ENCODE peak calls at places on chromosome 1, in four cellular contexts. One of them, this sample, is unnamed.

GRCh38 chr1:228062085-228062791 is 20.3 kb upstream of the ARF1 start:
- DNase-seq in esophagus squamous epithelium: no peak
- DNase-seq in breast epithelium: no peak
- DNase-seq in tibial nerve: peak
- DNase-seq in this sample: peak

GRCh38 chr1:113217447-113218208 is 144.6 kb downstream of the LRIG2 start:
- DNase-seq in esophagus squamous epithelium: no peak
- DNase-seq in breast epithelium: no peak
- DNase-seq in tibial nerve: no peak
- DNase-seq in this sample: no peak

GRCh38 chr1:186828612-186829542 is at the start of gene PLA2G4A:
- DNase-seq in esophagus squamous epithelium: no peak
- DNase-seq in breast epithelium: peak
- DNase-seq in tibial nerve: peak
- DNase-seq in this sample: peak

GRCh38 chr1:25566730-25567341 is 23.4 kb downstream of the LDLRAP1 start:
- DNase-seq in esophagus squamous epithelium: no peak
- DNase-seq in breast epithelium: peak
- DNase-seq in tibial nerve: peak
- DNase-seq in this sample: no peak

GRCh38 chr1:230113605-230114241 is 46.7 kb downstream of the GALNT2 start:
- DNase-seq in esophagus squamous epithelium: no peak
- DNase-seq in breast epithelium: no peak
- DNase-seq in tibial nerve: no peak
- DNase-seq in this sample: no peak

GRCh38 chr1:96641292-96641691 is 80.3 kb upstream of the PTBP2 start:
- DNase-seq in esophagus squamous epithelium: no peak
- DNase-seq in breast epithelium: no peak
- DNase-seq in tibial nerve: no peak
- DNase-seq in this sample: no peak

GRCh38 chr1:184298321-184299052 is 88.3 kb upstream of the C1orf21 start:
- DNase-seq in esophagus squamous epithelium: no peak
- DNase-seq in breast epithelium: no peak
- DNase-seq in tibial nerve: no peak
- DNase-seq in this sample: no peak

GRCh38 chr1:115527746-115528145 is 114.0 kb upstream of the VANGL1 start:
- DNase-seq in esophagus squamous epithelium: no peak
- DNase-seq in breast epithelium: no peak
- DNase-seq in tibial nerve: no peak
- DNase-seq in this sample: no peak

GRCh38 chr1:183363967-183364366 is 54.2 kb downstream of the NMNAT2 start:
- DNase-seq in esophagus squamous epithelium: no peak
- DNase-seq in breast epithelium: no peak
- DNase-seq in tibial nerve: no peak
- DNase-seq in this sample: no peak

GRCh38 chr1:115925511-115925910 is 50.8 kb upstream of the SLC22A15 start:
- DNase-seq in esophagus squamous epithelium: no peak
- DNase-seq in breast epithelium: no peak
- DNase-seq in tibial nerve: no peak
- DNase-seq in this sample: no peak

GRCh38 chr1:5730272-5731109 is 261.7 kb downstream of the NPHP4 start:
- DNase-seq in esophagus squamous epithelium: no peak
- DNase-seq in breast epithelium: no peak
- DNase-seq in tibial nerve: no peak
- DNase-seq in this sample: no peak

GRCh38 chr1:215273838-215274516 is 191.4 kb downstream of the KCNK2 start:
- DNase-seq in esophagus squamous epithelium: no peak
- DNase-seq in breast epithelium: no peak
- DNase-seq in tibial nerve: no peak
- DNase-seq in this sample: no peak

GRCh38 chr1:26912147-26912490 is 1.7 kb downstream of the NR0B2 start:
- DNase-seq in esophagus squamous epithelium: no peak
- DNase-seq in breast epithelium: no peak
- DNase-seq in tibial nerve: no peak
- DNase-seq in this sample: no peak

GRCh38 chr1:59549067-59549837 is 252.4 kb downstream of the FGGY start:
- DNase-seq in esophagus squamous epithelium: no peak
- DNase-seq in breast epithelium: no peak
- DNase-seq in tibial nerve: no peak
- DNase-seq in this sample: no peak

GRCh38 chr1:200172311-200172710 is 144.8 kb downstream of the NR5A2 start:
- DNase-seq in esophagus squamous epithelium: no peak
- DNase-seq in breast epithelium: no peak
- DNase-seq in tibial nerve: no peak
- DNase-seq in this sample: no peak

GRCh38 chr1:24292100-24292499 is 27.1 kb upstream of the GRHL3 start:
- DNase-seq in esophagus squamous epithelium: no peak
- DNase-seq in breast epithelium: no peak
- DNase-seq in tibial nerve: no peak
- DNase-seq in this sample: no peak

GRCh38 chr1:67432745-67433144 is 2.5 kb upstream of the SERBP1 start:
- DNase-seq in esophagus squamous epithelium: no peak
- DNase-seq in breast epithelium: no peak
- DNase-seq in tibial nerve: no peak
- DNase-seq in this sample: no peak

GRCh38 chr1:203795382-203796222 is at the start of the genes ZBED6 and ZC3H11A:
- DNase-seq in esophagus squamous epithelium: peak
- DNase-seq in breast epithelium: peak
- DNase-seq in tibial nerve: peak
- DNase-seq in this sample: peak

GRCh38 chr1:152871731-152872126 is 6.4 kb upstream of the SMCP start:
- DNase-seq in esophagus squamous epithelium: no peak
- DNase-seq in breast epithelium: no peak
- DNase-seq in tibial nerve: no peak
- DNase-seq in this sample: no peak

GRCh38 chr1:236753554-236753953 is 41.5 kb upstream of the MTR start:
- DNase-seq in esophagus squamous epithelium: no peak
- DNase-seq in breast epithelium: no peak
- DNase-seq in tibial nerve: no peak
- DNase-seq in this sample: no peak

GRCh38 chr1:151843398-151843797 is 3.8 kb upstream of the C2CD4D start:
- DNase-seq in esophagus squamous epithelium: no peak
- DNase-seq in breast epithelium: no peak
- DNase-seq in tibial nerve: no peak
- DNase-seq in this sample: no peak

GRCh38 chr1:87641996-87642395 is 313.3 kb downstream of the LMO4 start:
- DNase-seq in esophagus squamous epithelium: no peak
- DNase-seq in breast epithelium: no peak
- DNase-seq in tibial nerve: no peak
- DNase-seq in this sample: no peak

GRCh38 chr1:23872421-23872820 is 4.3 kb upstream of the FUCA1 start:
- DNase-seq in esophagus squamous epithelium: no peak
- DNase-seq in breast epithelium: no peak
- DNase-seq in tibial nerve: no peak
- DNase-seq in this sample: no peak

GRCh38 chr1:84141177-84142003 is 2.7 kb upstream of the PRKACB start:
- DNase-seq in esophagus squamous epithelium: no peak
- DNase-seq in breast epithelium: no peak
- DNase-seq in tibial nerve: no peak
- DNase-seq in this sample: no peak

GRCh38 chr1:109488696-109489095 is 5.0 kb downstream of the ATXN7L2 start:
- DNase-seq in esophagus squamous epithelium: no peak
- DNase-seq in breast epithelium: no peak
- DNase-seq in tibial nerve: no peak
- DNase-seq in this sample: no peak

GRCh38 chr1:4650486-4650885 is 3.9 kb upstream of the AJAP1 start:
- DNase-seq in esophagus squamous epithelium: no peak
- DNase-seq in breast epithelium: peak
- DNase-seq in tibial nerve: no peak
- DNase-seq in this sample: no peak

GRCh38 chr1:83860506-83861221 is 138.3 kb downstream of the TTLL7 start:
- DNase-seq in esophagus squamous epithelium: peak
- DNase-seq in breast epithelium: peak
- DNase-seq in tibial nerve: peak
- DNase-seq in this sample: peak

GRCh38 chr1:84433253-84434080 is 35.2 kb downstream of the DNASE2B start:
- DNase-seq in esophagus squamous epithelium: no peak
- DNase-seq in breast epithelium: no peak
- DNase-seq in tibial nerve: no peak
- DNase-seq in this sample: no peak

GRCh38 chr1:61797045-61797755 is 54.9 kb downstream of the PATJ start:
- DNase-seq in esophagus squamous epithelium: no peak
- DNase-seq in breast epithelium: no peak
- DNase-seq in tibial nerve: no peak
- DNase-seq in this sample: no peak

GRCh38 chr1:57741521-57741920 is 317.7 kb upstream of the DAB1 start:
- DNase-seq in esophagus squamous epithelium: no peak
- DNase-seq in breast epithelium: no peak
- DNase-seq in tibial nerve: no peak
- DNase-seq in this sample: no peak

GRCh38 chr1:224087358-224087757 is 26.6 kb upstream of the FBXO28 start:
- DNase-seq in esophagus squamous epithelium: no peak
- DNase-seq in breast epithelium: no peak
- DNase-seq in tibial nerve: no peak
- DNase-seq in this sample: no peak

GRCh38 chr1:4553761-4554160 is 100.6 kb upstream of the AJAP1 start:
- DNase-seq in esophagus squamous epithelium: no peak
- DNase-seq in breast epithelium: no peak
- DNase-seq in tibial nerve: no peak
- DNase-seq in this sample: no peak

GRCh38 chr1:2300851-2301606 is 72.9 kb downstream of the SKI start:
- DNase-seq in esophagus squamous epithelium: peak
- DNase-seq in breast epithelium: peak
- DNase-seq in tibial nerve: peak
- DNase-seq in this sample: peak

GRCh38 chr1:194024659-194025058 is 838.2 kb upstream of the B3GALT2 start:
- DNase-seq in esophagus squamous epithelium: no peak
- DNase-seq in breast epithelium: no peak
- DNase-seq in tibial nerve: no peak
- DNase-seq in this sample: no peak

GRCh38 chr1:966135-966602 is at the start of gene PLEKHN1:
- DNase-seq in esophagus squamous epithelium: no peak
- DNase-seq in breast epithelium: no peak
- DNase-seq in tibial nerve: no peak
- DNase-seq in this sample: no peak

DNA sequence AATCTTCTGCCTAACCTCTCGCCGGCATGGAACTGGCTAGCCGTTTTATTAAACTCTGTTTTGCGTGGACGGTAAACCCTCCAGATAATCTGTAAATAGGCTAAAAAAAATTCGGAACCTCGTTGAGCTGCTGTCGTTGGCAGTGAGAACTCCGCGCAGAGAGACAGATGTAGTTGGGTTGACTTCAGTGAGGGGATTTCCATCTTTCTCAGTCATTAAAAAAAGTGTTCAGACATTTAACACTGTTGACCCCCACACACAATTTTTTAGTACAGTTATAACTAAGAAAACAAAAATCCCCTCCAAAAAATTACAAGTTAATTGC is 462 bp downstream of the PARK7 start:
- DNase-seq in esophagus squamous epithelium: no peak
- DNase-seq in breast epithelium: no peak
- DNase-seq in tibial nerve: no peak
- DNase-seq in this sample: no peak
- TF ChIP-seq POLR2A in esophagus squamous epithelium: no peak
- TF ChIP-seq POLR2A in breast epithelium: no peak
- TF ChIP-seq POLR2A in tibial nerve: no peak
- TF ChIP-seq POLR2A in this sample: no peak

DNA sequence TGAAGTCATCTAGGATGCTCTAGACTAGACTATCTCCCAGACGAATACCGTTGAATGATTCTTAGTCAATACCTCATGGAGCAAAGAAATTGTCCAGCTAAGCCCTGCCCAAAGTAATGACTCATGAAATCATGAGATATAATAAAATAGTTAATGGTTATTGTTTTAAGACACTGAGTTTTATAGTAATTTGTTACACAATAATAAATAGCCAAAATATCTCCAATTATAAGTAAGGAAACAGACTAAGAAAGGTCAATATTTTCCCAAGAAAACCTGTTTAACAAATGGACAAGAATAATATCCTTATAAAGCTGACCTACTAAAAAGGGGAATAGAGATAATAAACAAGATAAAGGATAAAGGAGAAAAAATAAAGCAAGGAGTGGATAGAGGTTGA is 163.8 kb upstream of the LRRC7 start:
- DNase-seq in esophagus squamous epithelium: no peak
- DNase-seq in breast epithelium: no peak
- DNase-seq in tibial nerve: no peak
- DNase-seq in this sample: no peak
- H3K4me3 ChIP-seq in esophagus squamous epithelium: no peak
- H3K4me3 ChIP-seq in breast epithelium: no peak
- H3K4me3 ChIP-seq in tibial nerve: no peak
- H3K4me3 ChIP-seq in this sample: no peak

GRCh38 chr1:46667782-46668760 is at the start of gene ATPAF1:
- DNase-seq in esophagus squamous epithelium: no peak
- DNase-seq in breast epithelium: peak
- DNase-seq in tibial nerve: peak
- DNase-seq in this sample: peak
- TF ChIP-seq POLR2A in esophagus squamous epithelium: no peak
- TF ChIP-seq POLR2A in breast epithelium: no peak
- TF ChIP-seq POLR2A in tibial nerve: peak
- TF ChIP-seq POLR2A in this sample: no peak

GRCh38 chr1:207581496-207582168 is 63.3 kb upstream of the CR1L start:
- DNase-seq in esophagus squamous epithelium: no peak
- DNase-seq in breast epithelium: no peak
- DNase-seq in tibial nerve: no peak
- DNase-seq in this sample: no peak

GRCh38 chr1:207579436-207579799 is 65.5 kb upstream of the CR1L start:
- DNase-seq in esophagus squamous epithelium: no peak
- DNase-seq in breast epithelium: no peak
- DNase-seq in tibial nerve: no peak
- DNase-seq in this sample: no peak

GRCh38 chr1:207578796-207579435 is 66.0 kb upstream of the CR1L start:
- DNase-seq in esophagus squamous epithelium: no peak
- DNase-seq in breast epithelium: no peak
- DNase-seq in tibial nerve: no peak
- DNase-seq in this sample: no peak
- H3K4me3 ChIP-seq in esophagus squamous epithelium: no peak
- H3K4me3 ChIP-seq in breast epithelium: no peak
- H3K4me3 ChIP-seq in tibial nerve: no peak
- H3K4me3 ChIP-seq in this sample: no peak

DNA sequence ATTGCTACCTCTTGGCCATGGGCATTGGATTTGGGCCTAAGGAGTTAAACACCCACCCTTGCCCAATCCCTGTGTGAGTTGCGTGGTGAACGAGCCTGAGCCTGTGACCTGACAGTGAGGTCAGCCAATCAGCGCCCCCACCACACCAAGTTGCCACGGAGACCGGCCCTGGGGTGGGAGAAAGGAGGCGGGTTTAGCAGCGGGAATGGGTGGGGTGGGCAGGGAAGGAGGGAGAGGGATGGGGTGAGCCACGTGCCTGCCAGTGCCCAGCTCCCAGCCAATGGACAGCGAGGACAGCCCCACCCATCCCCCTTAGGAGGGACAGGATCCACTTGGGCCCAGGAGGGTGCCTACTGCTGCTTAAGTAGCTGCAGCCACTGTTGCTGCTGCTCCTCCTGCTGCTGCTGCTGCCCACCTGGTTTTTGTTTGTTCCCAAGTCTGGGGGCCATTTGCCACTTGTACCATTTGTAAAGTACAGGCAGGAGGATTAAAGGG is 9.5 kb downstream of the ZBTB7B start:
- DNase-seq in esophagus squamous epithelium: no peak
- DNase-seq in breast epithelium: no peak
- DNase-seq in tibial nerve: peak
- DNase-seq in this sample: peak
- TF ChIP-seq POLR2A in esophagus squamous epithelium: no peak
- TF ChIP-seq POLR2A in breast epithelium: no peak
- TF ChIP-seq POLR2A in tibial nerve: peak
- TF ChIP-seq POLR2A in this sample: no peak

This sample was measured in lower leg skin.